ENCODE peak calls at places on chromosome 16, in eight cellular contexts. One of them, this sample, is unnamed.

GRCh38 chr16:18983565-18984424 is at the start of gene TMC7:
- DNase-seq in tibial artery: peak
- DNase-seq in pancreas: peak
- DNase-seq in brain microvascular endothelial cell: peak
- DNase-seq in GM12865: peak
- DNase-seq in fibroblast of mammary gland: peak
- DNase-seq in heart right ventricle: peak
- DNase-seq in kidney: peak
- DNase-seq in this sample: peak

GRCh38 chr16:84614914-84615813 is 2.7 kb downstream of the COTL1 start:
- DNase-seq in tibial artery: no peak
- DNase-seq in pancreas: no peak
- DNase-seq in brain microvascular endothelial cell: no peak
- DNase-seq in GM12865: no peak
- DNase-seq in fibroblast of mammary gland: no peak
- DNase-seq in heart right ventricle: no peak
- DNase-seq in kidney: peak
- DNase-seq in this sample: no peak

GRCh38 chr16:75074920-75075687 is 41.5 kb downstream of the LDHD start:
- DNase-seq in tibial artery: no peak
- DNase-seq in pancreas: no peak
- DNase-seq in brain microvascular endothelial cell: no peak
- DNase-seq in GM12865: peak
- DNase-seq in fibroblast of mammary gland: no peak
- DNase-seq in heart right ventricle: no peak
- DNase-seq in kidney: peak
- DNase-seq in this sample: peak

GRCh38 chr16:48498761-48499600 is 111.0 kb downstream of the N4BP1 start:
- DNase-seq in tibial artery: peak
- DNase-seq in pancreas: peak
- DNase-seq in brain microvascular endothelial cell: peak
- DNase-seq in GM12865: no peak
- DNase-seq in fibroblast of mammary gland: peak
- DNase-seq in heart right ventricle: no peak
- DNase-seq in kidney: no peak
- DNase-seq in this sample: peak

GRCh38 chr16:71933017-71933416 is 37.7 kb downstream of the IST1 start:
- DNase-seq in tibial artery: no peak
- DNase-seq in pancreas: no peak
- DNase-seq in brain microvascular endothelial cell: no peak
- DNase-seq in GM12865: no peak
- DNase-seq in fibroblast of mammary gland: no peak
- DNase-seq in heart right ventricle: no peak
- DNase-seq in kidney: no peak
- DNase-seq in this sample: no peak

GRCh38 chr16:10681310-10682308 is 13.1 kb downstream of the TEKT5 start:
- DNase-seq in tibial artery: no peak
- DNase-seq in pancreas: no peak
- DNase-seq in brain microvascular endothelial cell: no peak
- DNase-seq in GM12865: no peak
- DNase-seq in fibroblast of mammary gland: no peak
- DNase-seq in heart right ventricle: no peak
- DNase-seq in kidney: no peak
- DNase-seq in this sample: no peak

GRCh38 chr16:85046957-85047866 is 19.6 kb downstream of the KIAA0513 start:
- DNase-seq in tibial artery: no peak
- DNase-seq in pancreas: peak
- DNase-seq in brain microvascular endothelial cell: no peak
- DNase-seq in GM12865: no peak
- DNase-seq in fibroblast of mammary gland: no peak
- DNase-seq in heart right ventricle: no peak
- DNase-seq in kidney: peak
- DNase-seq in this sample: peak

GRCh38 chr16:3640632-3641501 is 13.6 kb upstream of the DNASE1 start:
- DNase-seq in tibial artery: peak
- DNase-seq in pancreas: no peak
- DNase-seq in brain microvascular endothelial cell: no peak
- DNase-seq in GM12865: no peak
- DNase-seq in fibroblast of mammary gland: no peak
- DNase-seq in heart right ventricle: no peak
- DNase-seq in kidney: no peak
- DNase-seq in this sample: no peak

GRCh38 chr16:63617990-63618763 is 1503.7 kb downstream of the CDH11 start:
- DNase-seq in tibial artery: no peak
- DNase-seq in pancreas: peak
- DNase-seq in brain microvascular endothelial cell: no peak
- DNase-seq in GM12865: no peak
- DNase-seq in fibroblast of mammary gland: no peak
- DNase-seq in heart right ventricle: peak
- DNase-seq in kidney: no peak
- DNase-seq in this sample: peak
- H3K4me3 ChIP-seq in tibial artery: no peak
- H3K4me3 ChIP-seq in pancreas: peak
- H3K4me3 ChIP-seq in brain microvascular endothelial cell: peak
- H3K4me3 ChIP-seq in GM12865: no peak
- H3K4me3 ChIP-seq in fibroblast of mammary gland: no peak
- H3K4me3 ChIP-seq in heart right ventricle: no peak
- H3K4me3 ChIP-seq in kidney: peak
- H3K4me3 ChIP-seq in this sample: peak

GRCh38 chr16:64950262-64950661 is 171.6 kb downstream of the CDH11 start:
- DNase-seq in tibial artery: no peak
- DNase-seq in pancreas: no peak
- DNase-seq in brain microvascular endothelial cell: no peak
- DNase-seq in GM12865: no peak
- DNase-seq in fibroblast of mammary gland: no peak
- DNase-seq in heart right ventricle: no peak
- DNase-seq in kidney: no peak
- DNase-seq in this sample: no peak
- TF ChIP-seq CTCF in tibial artery: no peak
- TF ChIP-seq CTCF in pancreas: no peak
- TF ChIP-seq CTCF in brain microvascular endothelial cell: peak
- TF ChIP-seq CTCF in GM12865: no peak
- TF ChIP-seq CTCF in fibroblast of mammary gland: peak
- TF ChIP-seq CTCF in heart right ventricle: no peak
- TF ChIP-seq CTCF in kidney: no peak
- TF ChIP-seq CTCF in this sample: peak

GRCh38 chr16:56610609-56611111 is 2.3 kb downstream of the MT2A start:
- DNase-seq in tibial artery: no peak
- DNase-seq in pancreas: no peak
- DNase-seq in brain microvascular endothelial cell: peak
- DNase-seq in GM12865: no peak
- DNase-seq in fibroblast of mammary gland: peak
- DNase-seq in heart right ventricle: peak
- DNase-seq in kidney: no peak
- DNase-seq in this sample: peak
- H3K4me3 ChIP-seq in tibial artery: peak
- H3K4me3 ChIP-seq in pancreas: no peak
- H3K4me3 ChIP-seq in brain microvascular endothelial cell: peak
- H3K4me3 ChIP-seq in GM12865: no peak
- H3K4me3 ChIP-seq in fibroblast of mammary gland: peak
- H3K4me3 ChIP-seq in heart right ventricle: no peak
- H3K4me3 ChIP-seq in kidney: peak
- H3K4me3 ChIP-seq in this sample: peak

GRCh38 chr16:77435240-77435819 is 496 bp upstream of the ADAMTS18 start:
- DNase-seq in tibial artery: no peak
- DNase-seq in pancreas: no peak
- DNase-seq in brain microvascular endothelial cell: no peak
- DNase-seq in GM12865: no peak
- DNase-seq in fibroblast of mammary gland: no peak
- DNase-seq in heart right ventricle: no peak
- DNase-seq in kidney: no peak
- DNase-seq in this sample: no peak

GRCh38 chr16:77434365-77435239 is at the start of gene ADAMTS18:
- DNase-seq in tibial artery: no peak
- DNase-seq in pancreas: no peak
- DNase-seq in brain microvascular endothelial cell: no peak
- DNase-seq in GM12865: no peak
- DNase-seq in fibroblast of mammary gland: no peak
- DNase-seq in heart right ventricle: no peak
- DNase-seq in kidney: peak
- DNase-seq in this sample: no peak

GRCh38 chr16:77439106-77439505 is 4.3 kb upstream of the ADAMTS18 start:
- DNase-seq in tibial artery: no peak
- DNase-seq in pancreas: no peak
- DNase-seq in brain microvascular endothelial cell: no peak
- DNase-seq in GM12865: no peak
- DNase-seq in fibroblast of mammary gland: no peak
- DNase-seq in heart right ventricle: no peak
- DNase-seq in kidney: no peak
- DNase-seq in this sample: no peak

GRCh38 chr16:77434022-77434364 is 841 bp downstream of the ADAMTS18 start:
- DNase-seq in tibial artery: no peak
- DNase-seq in pancreas: no peak
- DNase-seq in brain microvascular endothelial cell: no peak
- DNase-seq in GM12865: no peak
- DNase-seq in fibroblast of mammary gland: no peak
- DNase-seq in heart right ventricle: no peak
- DNase-seq in kidney: no peak
- DNase-seq in this sample: no peak

DNA sequence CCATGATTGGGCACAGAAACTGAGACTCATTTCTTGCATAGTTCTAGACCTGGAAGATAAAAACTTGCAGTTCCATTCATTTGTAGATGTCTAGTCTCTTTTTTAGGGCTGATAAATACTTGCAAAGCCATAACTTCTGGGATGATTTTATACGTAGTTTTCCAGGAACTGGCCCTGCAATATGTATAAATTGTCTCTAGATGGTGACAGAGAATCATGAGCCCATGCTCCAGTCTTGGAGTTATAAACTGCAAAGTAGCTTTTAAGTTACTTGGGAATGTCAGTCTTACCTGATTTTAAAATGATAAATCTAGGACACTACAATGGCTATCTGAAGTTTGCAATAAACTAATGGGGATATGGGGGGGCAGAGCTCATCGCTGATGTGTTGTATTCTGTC is 3.0 kb upstream of the ADAMTS18 start:
- DNase-seq in tibial artery: no peak
- DNase-seq in pancreas: no peak
- DNase-seq in brain microvascular endothelial cell: peak
- DNase-seq in GM12865: no peak
- DNase-seq in fibroblast of mammary gland: peak
- DNase-seq in heart right ventricle: no peak
- DNase-seq in kidney: no peak
- DNase-seq in this sample: peak
- TF ChIP-seq CTCF in tibial artery: no peak
- TF ChIP-seq CTCF in pancreas: no peak
- TF ChIP-seq CTCF in brain microvascular endothelial cell: peak
- TF ChIP-seq CTCF in GM12865: no peak
- TF ChIP-seq CTCF in fibroblast of mammary gland: peak
- TF ChIP-seq CTCF in heart right ventricle: no peak
- TF ChIP-seq CTCF in kidney: no peak
- TF ChIP-seq CTCF in this sample: no peak

This sample was measured in fibroblast of pulmonary artery.